ENCODE peak calls at places on chromosome 17, in five cellular contexts. One of them, this sample, is unnamed.

GRCh38 chr17:82294086-82294773 is 20.7 kb upstream of the CSNK1D start:
- DNase-seq in NCI-H1105: no peak
- DNase-seq in T-helper 17 cell: no peak
- DNase-seq in EL: no peak
- DNase-seq in pancreas: no peak
- DNase-seq in this sample: no peak

GRCh38 chr17:29176500-29177351 is 3.5 kb downstream of the MYO18A start:
- DNase-seq in NCI-H1105: peak
- DNase-seq in EL: peak
- DNase-seq in T-helper 17 cell: peak
- DNase-seq in pancreas: peak
- DNase-seq in this sample: peak

GRCh38 chr17:50055055-50055425 is 870 bp upstream of the ITGA3 start:
- DNase-seq in pancreas: peak
- DNase-seq in T-helper 17 cell: no peak
- DNase-seq in NCI-H1105: peak
- DNase-seq in EL: peak
- DNase-seq in this sample: no peak

GRCh38 chr17:49516190-49516589 is 21.1 kb downstream of the NGFR start:
- DNase-seq in EL: no peak
- DNase-seq in T-helper 17 cell: no peak
- DNase-seq in NCI-H1105: no peak
- DNase-seq in pancreas: no peak
- DNase-seq in this sample: no peak

GRCh38 chr17:4518901-4519300 is 20.2 kb downstream of the SPNS2 start:
- DNase-seq in pancreas: no peak
- DNase-seq in EL: no peak
- DNase-seq in T-helper 17 cell: no peak
- DNase-seq in NCI-H1105: no peak
- DNase-seq in this sample: no peak

GRCh38 chr17:8488931-8489330 is 53.2 kb downstream of the NDEL1 start:
- DNase-seq in EL: peak
- DNase-seq in T-helper 17 cell: no peak
- DNase-seq in NCI-H1105: no peak
- DNase-seq in pancreas: no peak
- DNase-seq in this sample: no peak

GRCh38 chr17:35314415-35315216 is 58.8 kb downstream of the SLFN11 start:
- DNase-seq in pancreas: no peak
- DNase-seq in EL: no peak
- DNase-seq in T-helper 17 cell: no peak
- DNase-seq in NCI-H1105: no peak
- DNase-seq in this sample: no peak

GRCh38 chr17:41539979-41540701 is 12.0 kb upstream of the KRT19 start:
- DNase-seq in T-helper 17 cell: no peak
- DNase-seq in pancreas: no peak
- DNase-seq in EL: no peak
- DNase-seq in NCI-H1105: no peak
- DNase-seq in this sample: no peak

GRCh38 chr17:48569676-48570324 is 8.3 kb downstream of the HOXB4 start:
- DNase-seq in NCI-H1105: no peak
- DNase-seq in pancreas: no peak
- DNase-seq in EL: no peak
- DNase-seq in T-helper 17 cell: no peak
- DNase-seq in this sample: no peak

GRCh38 chr17:75849304-75849695 is 5.1 kb upstream of the UNC13D start:
- DNase-seq in NCI-H1105: no peak
- DNase-seq in pancreas: no peak
- DNase-seq in EL: no peak
- DNase-seq in T-helper 17 cell: no peak
- DNase-seq in this sample: no peak

GRCh38 chr17:40458001-40458791 is 14.9 kb downstream of the IGFBP4 start:
- DNase-seq in EL: peak
- DNase-seq in NCI-H1105: no peak
- DNase-seq in pancreas: peak
- DNase-seq in T-helper 17 cell: no peak
- DNase-seq in this sample: no peak

GRCh38 chr17:33292981-33293867 is at the start of gene ASIC2:
- DNase-seq in pancreas: no peak
- DNase-seq in EL: no peak
- DNase-seq in T-helper 17 cell: no peak
- DNase-seq in NCI-H1105: peak
- DNase-seq in this sample: no peak

GRCh38 chr17:47720754-47721533 is 12.1 kb upstream of the TBX21 start:
- DNase-seq in NCI-H1105: no peak
- DNase-seq in pancreas: no peak
- DNase-seq in EL: peak
- DNase-seq in T-helper 17 cell: no peak
- DNase-seq in this sample: peak

GRCh38 chr17:28612936-28613872 is 781 bp downstream of the RSKR start:
- DNase-seq in EL: peak
- DNase-seq in T-helper 17 cell: peak
- DNase-seq in pancreas: no peak
- DNase-seq in NCI-H1105: peak
- DNase-seq in this sample: peak

GRCh38 chr17:4559851-4560820 is at the start of gene GGT6:
- DNase-seq in EL: no peak
- DNase-seq in T-helper 17 cell: no peak
- DNase-seq in pancreas: peak
- DNase-seq in NCI-H1105: peak
- DNase-seq in this sample: no peak

GRCh38 chr17:15944720-15945492 is at the start of gene ADORA2B:
- DNase-seq in EL: peak
- DNase-seq in T-helper 17 cell: no peak
- DNase-seq in NCI-H1105: peak
- DNase-seq in pancreas: peak
- DNase-seq in this sample: no peak

GRCh38 chr17:15882058-15882720 is 62.7 kb upstream of the ADORA2B start:
- DNase-seq in NCI-H1105: no peak
- DNase-seq in pancreas: no peak
- DNase-seq in T-helper 17 cell: no peak
- DNase-seq in EL: no peak
- DNase-seq in this sample: no peak

GRCh38 chr17:19347323-19348080 is 15.0 kb downstream of the B9D1 start:
- DNase-seq in EL: no peak
- DNase-seq in T-helper 17 cell: no peak
- DNase-seq in NCI-H1105: no peak
- DNase-seq in pancreas: no peak
- DNase-seq in this sample: no peak

GRCh38 chr17:10135539-10136257 is 62.7 kb downstream of the GAS7 start:
- DNase-seq in T-helper 17 cell: no peak
- DNase-seq in pancreas: no peak
- DNase-seq in NCI-H1105: no peak
- DNase-seq in EL: peak
- DNase-seq in this sample: no peak

GRCh38 chr17:10614536-10615155 is 42.5 kb downstream of the MYH3 start:
- DNase-seq in pancreas: no peak
- DNase-seq in EL: peak
- DNase-seq in NCI-H1105: peak
- DNase-seq in T-helper 17 cell: no peak
- DNase-seq in this sample: no peak

GRCh38 chr17:55852734-55853133 is 101.9 kb downstream of the PCTP start:
- DNase-seq in pancreas: no peak
- DNase-seq in EL: no peak
- DNase-seq in NCI-H1105: no peak
- DNase-seq in T-helper 17 cell: no peak
- DNase-seq in this sample: no peak

GRCh38 chr17:77427471-77427991 is 286.8 kb downstream of the SEC14L1 start:
- DNase-seq in NCI-H1105: no peak
- DNase-seq in pancreas: no peak
- DNase-seq in EL: peak
- DNase-seq in T-helper 17 cell: no peak
- DNase-seq in this sample: no peak

GRCh38 chr17:80894439-80894721 is 97.3 kb upstream of the CHMP6 start:
- DNase-seq in NCI-H1105: no peak
- DNase-seq in EL: no peak
- DNase-seq in pancreas: no peak
- DNase-seq in T-helper 17 cell: no peak
- DNase-seq in this sample: peak

GRCh38 chr17:69141802-69142472 is at the start of gene ABCA6:
- DNase-seq in NCI-H1105: no peak
- DNase-seq in T-helper 17 cell: no peak
- DNase-seq in EL: peak
- DNase-seq in pancreas: no peak
- DNase-seq in this sample: no peak

GRCh38 chr17:80012156-80012555 is 23.5 kb downstream of the TBC1D16 start:
- DNase-seq in EL: no peak
- DNase-seq in T-helper 17 cell: no peak
- DNase-seq in pancreas: no peak
- DNase-seq in NCI-H1105: no peak
- DNase-seq in this sample: no peak

GRCh38 chr17:82802141-82802540 is 37.7 kb downstream of the ZNF750 start:
- DNase-seq in EL: peak
- DNase-seq in NCI-H1105: no peak
- DNase-seq in T-helper 17 cell: no peak
- DNase-seq in pancreas: no peak
- DNase-seq in this sample: no peak

GRCh38 chr17:18966831-18967624 is 15.1 kb downstream of the SLC5A10 start:
- DNase-seq in pancreas: peak
- DNase-seq in NCI-H1105: peak
- DNase-seq in T-helper 17 cell: no peak
- DNase-seq in EL: no peak
- DNase-seq in this sample: no peak

GRCh38 chr17:4365103-4365627 is 1.3 kb downstream of the UBE2G1 start:
- DNase-seq in NCI-H1105: peak
- DNase-seq in pancreas: peak
- DNase-seq in EL: peak
- DNase-seq in T-helper 17 cell: peak
- DNase-seq in this sample: peak

GRCh38 chr17:77354721-77355455 is 214.1 kb downstream of the SEC14L1 start:
- DNase-seq in EL: peak
- DNase-seq in pancreas: peak
- DNase-seq in NCI-H1105: no peak
- DNase-seq in T-helper 17 cell: no peak
- DNase-seq in this sample: no peak

GRCh38 chr17:78343433-78344201 is 16.3 kb downstream of the SOCS3 start:
- DNase-seq in NCI-H1105: no peak
- DNase-seq in T-helper 17 cell: peak
- DNase-seq in pancreas: no peak
- DNase-seq in EL: no peak
- DNase-seq in this sample: peak

GRCh38 chr17:550776-551175 is 163.9 kb downstream of the VPS53 start:
- DNase-seq in EL: peak
- DNase-seq in NCI-H1105: no peak
- DNase-seq in T-helper 17 cell: no peak
- DNase-seq in pancreas: no peak
- DNase-seq in this sample: no peak